ENCODE peak calls at places on chromosomes 16 and 17, in eight cellular contexts. One of them, this sample, is unnamed. For H3K36me3, the result is how much of the 10 kb centered on the place peaks cover.

GRCh38 chr17:39599006-39599664 is 8.6 kb downstream of the NEUROD2 start:
- DNase-seq in neuronal stem cell: no peak
- DNase-seq in OCI-LY7: no peak
- DNase-seq in psoas muscle: no peak
- DNase-seq in mesendoderm: no peak
- DNase-seq in adipocyte: no peak
- DNase-seq in left lung: no peak
- DNase-seq in cardiac muscle cell: no peak
- DNase-seq in this sample: peak

GRCh38 chr16:46706642-46707041 is 17.2 kb downstream of the ORC6 start:
- DNase-seq in cardiac muscle cell: no peak
- DNase-seq in neuronal stem cell: no peak
- DNase-seq in left lung: no peak
- DNase-seq in adipocyte: no peak
- DNase-seq in mesendoderm: no peak
- DNase-seq in psoas muscle: no peak
- DNase-seq in OCI-LY7: no peak
- DNase-seq in this sample: no peak

GRCh38 chr16:66752958-66753357 is 1.5 kb upstream of the DYNC1LI2 start:
- DNase-seq in left lung: no peak
- DNase-seq in neuronal stem cell: no peak
- DNase-seq in cardiac muscle cell: no peak
- DNase-seq in psoas muscle: no peak
- DNase-seq in OCI-LY7: no peak
- DNase-seq in mesendoderm: no peak
- DNase-seq in adipocyte: no peak
- DNase-seq in this sample: no peak

GRCh38 chr17:78356163-78356713 is 3.6 kb downstream of the SOCS3 start:
- DNase-seq in adipocyte: peak
- DNase-seq in mesendoderm: peak
- DNase-seq in psoas muscle: no peak
- DNase-seq in cardiac muscle cell: peak
- DNase-seq in neuronal stem cell: no peak
- DNase-seq in left lung: peak
- DNase-seq in OCI-LY7: peak
- DNase-seq in this sample: peak

GRCh38 chr17:80367510-80367909 is 47.5 kb upstream of the ENDOV start:
- DNase-seq in mesendoderm: no peak
- DNase-seq in neuronal stem cell: no peak
- DNase-seq in left lung: peak
- DNase-seq in OCI-LY7: no peak
- DNase-seq in psoas muscle: no peak
- DNase-seq in cardiac muscle cell: no peak
- DNase-seq in adipocyte: no peak
- DNase-seq in this sample: no peak

GRCh38 chr16:72878301-72879269 is 169.3 kb downstream of the ZFHX3 start:
- DNase-seq in cardiac muscle cell: peak
- DNase-seq in mesendoderm: peak
- DNase-seq in left lung: no peak
- DNase-seq in adipocyte: peak
- DNase-seq in OCI-LY7: no peak
- DNase-seq in psoas muscle: no peak
- DNase-seq in neuronal stem cell: no peak
- DNase-seq in this sample: no peak

GRCh38 chr17:30173649-30174048 is 57.0 kb downstream of the NSRP1 start:
- DNase-seq in psoas muscle: no peak
- DNase-seq in adipocyte: no peak
- DNase-seq in cardiac muscle cell: no peak
- DNase-seq in OCI-LY7: no peak
- DNase-seq in neuronal stem cell: no peak
- DNase-seq in left lung: no peak
- DNase-seq in mesendoderm: no peak
- DNase-seq in this sample: no peak

GRCh38 chr17:9843152-9844010 is 17.7 kb downstream of the GLP2R start:
- DNase-seq in adipocyte: no peak
- DNase-seq in left lung: no peak
- DNase-seq in mesendoderm: no peak
- DNase-seq in OCI-LY7: no peak
- DNase-seq in cardiac muscle cell: no peak
- DNase-seq in neuronal stem cell: no peak
- DNase-seq in psoas muscle: no peak
- DNase-seq in this sample: no peak

GRCh38 chr17:50955160-50955559 is 89.0 kb upstream of the TOB1 start:
- DNase-seq in adipocyte: no peak
- DNase-seq in left lung: no peak
- DNase-seq in mesendoderm: no peak
- DNase-seq in OCI-LY7: no peak
- DNase-seq in cardiac muscle cell: no peak
- DNase-seq in neuronal stem cell: no peak
- DNase-seq in psoas muscle: no peak
- DNase-seq in this sample: no peak

GRCh38 chr16:19085679-19086200 is 18.3 kb downstream of the COQ7 start:
- DNase-seq in adipocyte: no peak
- DNase-seq in left lung: no peak
- DNase-seq in OCI-LY7: no peak
- DNase-seq in cardiac muscle cell: peak
- DNase-seq in mesendoderm: peak
- DNase-seq in psoas muscle: no peak
- DNase-seq in neuronal stem cell: no peak
- DNase-seq in this sample: no peak

GRCh38 chr16:57299009-57299718 is 14.7 kb upstream of the PLLP start:
- DNase-seq in left lung: no peak
- DNase-seq in adipocyte: peak
- DNase-seq in cardiac muscle cell: no peak
- DNase-seq in neuronal stem cell: no peak
- DNase-seq in OCI-LY7: no peak
- DNase-seq in mesendoderm: no peak
- DNase-seq in psoas muscle: peak
- DNase-seq in this sample: no peak

GRCh38 chr16:77603656-77604055 is 118.7 kb upstream of the NUDT7 start:
- DNase-seq in psoas muscle: no peak
- DNase-seq in adipocyte: no peak
- DNase-seq in neuronal stem cell: no peak
- DNase-seq in cardiac muscle cell: no peak
- DNase-seq in left lung: no peak
- DNase-seq in OCI-LY7: no peak
- DNase-seq in mesendoderm: peak
- DNase-seq in this sample: no peak

GRCh38 chr17:58156839-58157803 is 8.9 kb downstream of the OR4D1 start:
- DNase-seq in adipocyte: no peak
- DNase-seq in OCI-LY7: no peak
- DNase-seq in psoas muscle: peak
- DNase-seq in neuronal stem cell: peak
- DNase-seq in mesendoderm: peak
- DNase-seq in cardiac muscle cell: peak
- DNase-seq in left lung: peak
- DNase-seq in this sample: peak

GRCh38 chr17:73017653-73018052 is 74.8 kb downstream of the SLC39A11 start:
- DNase-seq in OCI-LY7: no peak
- DNase-seq in cardiac muscle cell: no peak
- DNase-seq in neuronal stem cell: no peak
- DNase-seq in psoas muscle: no peak
- DNase-seq in mesendoderm: no peak
- DNase-seq in adipocyte: peak
- DNase-seq in left lung: no peak
- DNase-seq in this sample: no peak

GRCh38 chr17:77802811-77803220 is 155.7 kb upstream of the TNRC6C start:
- DNase-seq in cardiac muscle cell: peak
- DNase-seq in psoas muscle: no peak
- DNase-seq in OCI-LY7: no peak
- DNase-seq in left lung: no peak
- DNase-seq in mesendoderm: peak
- DNase-seq in neuronal stem cell: peak
- DNase-seq in adipocyte: peak
- DNase-seq in this sample: peak

GRCh38 chr16:88760424-88761142 is 24.4 kb downstream of the PIEZO1 start:
- DNase-seq in OCI-LY7: no peak
- DNase-seq in left lung: no peak
- DNase-seq in neuronal stem cell: no peak
- DNase-seq in mesendoderm: no peak
- DNase-seq in adipocyte: no peak
- DNase-seq in psoas muscle: no peak
- DNase-seq in cardiac muscle cell: no peak
- DNase-seq in this sample: no peak

DNA sequence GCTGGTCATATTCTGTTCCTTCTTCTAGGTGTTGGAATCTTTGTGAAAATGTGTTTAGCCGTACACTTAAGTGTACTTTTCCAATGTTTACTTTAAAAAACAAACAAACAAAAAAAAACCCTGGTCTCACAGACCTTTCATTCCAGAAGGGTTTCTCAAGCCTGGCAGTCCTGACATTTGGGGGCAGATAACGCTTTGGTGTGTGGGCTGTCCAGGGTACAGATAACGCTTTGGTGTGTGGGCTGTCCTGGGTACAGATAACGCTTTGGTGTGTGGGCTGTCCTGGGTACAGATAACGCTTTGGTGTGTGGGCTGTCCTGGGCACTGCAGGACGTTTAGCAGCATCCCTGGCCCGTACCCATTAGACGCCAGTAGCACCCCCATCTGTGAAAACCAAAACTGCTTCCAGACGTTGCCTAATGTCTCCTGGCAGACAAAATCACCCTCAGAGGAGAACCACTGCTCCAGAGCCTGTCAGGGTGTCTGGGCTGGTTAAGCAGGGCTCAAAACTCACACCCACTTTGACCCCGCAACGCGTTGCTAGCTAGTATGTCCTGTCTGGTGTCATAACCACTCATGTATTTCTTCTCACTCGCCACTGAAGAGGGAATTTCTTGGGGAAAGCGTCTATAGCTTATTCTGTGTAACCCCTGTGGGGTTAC is 15.3 kb upstream of the FLCN start:
- DNase-seq in cardiac muscle cell: no peak
- DNase-seq in neuronal stem cell: no peak
- DNase-seq in mesendoderm: no peak
- DNase-seq in adipocyte: no peak
- DNase-seq in psoas muscle: no peak
- DNase-seq in left lung: no peak
- DNase-seq in OCI-LY7: no peak
- DNase-seq in this sample: no peak
- H3K36me3 ChIP-seq in cardiac muscle cell: under half
- H3K36me3 ChIP-seq in neuronal stem cell: half or more
- H3K36me3 ChIP-seq in mesendoderm: under half
- H3K36me3 ChIP-seq in adipocyte: half or more
- H3K36me3 ChIP-seq in psoas muscle: half or more
- H3K36me3 ChIP-seq in left lung: half or more
- H3K36me3 ChIP-seq in OCI-LY7: half or more
- H3K36me3 ChIP-seq in this sample: under half

GRCh38 chr17:69814031-69814430 is 261.0 kb upstream of the KCNJ16 start:
- DNase-seq in psoas muscle: no peak
- DNase-seq in mesendoderm: no peak
- DNase-seq in neuronal stem cell: no peak
- DNase-seq in adipocyte: no peak
- DNase-seq in left lung: no peak
- DNase-seq in OCI-LY7: no peak
- DNase-seq in cardiac muscle cell: no peak
- DNase-seq in this sample: no peak
- H3K36me3 ChIP-seq in psoas muscle: under half
- H3K36me3 ChIP-seq in mesendoderm: under half
- H3K36me3 ChIP-seq in neuronal stem cell: under half
- H3K36me3 ChIP-seq in adipocyte: under half
- H3K36me3 ChIP-seq in left lung: under half
- H3K36me3 ChIP-seq in OCI-LY7: under half
- H3K36me3 ChIP-seq in cardiac muscle cell: under half
- H3K36me3 ChIP-seq in this sample: under half

GRCh38 chr16:29836623-29837022 is 16.4 kb downstream of the MVP start:
- DNase-seq in mesendoderm: no peak
- DNase-seq in neuronal stem cell: no peak
- DNase-seq in adipocyte: no peak
- DNase-seq in left lung: no peak
- DNase-seq in OCI-LY7: no peak
- DNase-seq in cardiac muscle cell: no peak
- DNase-seq in psoas muscle: no peak
- DNase-seq in this sample: no peak

GRCh38 chr16:29835926-29836325 is 15.7 kb downstream of the MVP start:
- DNase-seq in OCI-LY7: no peak
- DNase-seq in adipocyte: no peak
- DNase-seq in mesendoderm: no peak
- DNase-seq in neuronal stem cell: no peak
- DNase-seq in left lung: no peak
- DNase-seq in cardiac muscle cell: no peak
- DNase-seq in psoas muscle: no peak
- DNase-seq in this sample: no peak

GRCh38 chr16:29831490-29831889 is 11.2 kb downstream of the MVP start:
- DNase-seq in mesendoderm: no peak
- DNase-seq in neuronal stem cell: no peak
- DNase-seq in adipocyte: no peak
- DNase-seq in left lung: no peak
- DNase-seq in cardiac muscle cell: no peak
- DNase-seq in psoas muscle: no peak
- DNase-seq in OCI-LY7: no peak
- DNase-seq in this sample: no peak

GRCh38 chr16:29830774-29831173 is 10.5 kb downstream of the MVP start:
- DNase-seq in neuronal stem cell: no peak
- DNase-seq in OCI-LY7: no peak
- DNase-seq in left lung: no peak
- DNase-seq in adipocyte: no peak
- DNase-seq in cardiac muscle cell: no peak
- DNase-seq in mesendoderm: no peak
- DNase-seq in psoas muscle: no peak
- DNase-seq in this sample: no peak

DNA sequence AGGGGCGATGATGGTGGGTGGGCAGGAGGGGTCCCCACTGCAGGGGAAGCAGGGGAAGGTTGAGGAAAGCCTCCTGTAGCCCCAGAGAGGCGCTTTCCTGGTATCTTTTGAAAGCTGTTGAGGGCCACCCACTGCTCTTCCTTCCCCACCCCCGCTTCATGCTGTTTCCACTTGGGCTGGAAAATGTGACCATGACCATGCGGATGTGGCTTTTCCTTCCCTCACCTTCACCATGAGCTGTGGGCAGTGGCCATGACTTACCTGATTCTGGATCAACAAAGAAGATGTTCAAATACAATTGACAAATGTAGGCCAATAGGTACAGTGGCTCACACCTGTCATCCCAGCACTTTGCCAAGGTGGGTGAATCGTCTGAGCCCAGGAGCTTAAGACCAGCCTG is 13.8 kb downstream of the MVP start:
- DNase-seq in mesendoderm: no peak
- DNase-seq in adipocyte: no peak
- DNase-seq in OCI-LY7: no peak
- DNase-seq in neuronal stem cell: no peak
- DNase-seq in left lung: no peak
- DNase-seq in psoas muscle: no peak
- DNase-seq in cardiac muscle cell: no peak
- DNase-seq in this sample: no peak
- H3K36me3 ChIP-seq in mesendoderm: under half
- H3K36me3 ChIP-seq in adipocyte: half or more
- H3K36me3 ChIP-seq in OCI-LY7: under half
- H3K36me3 ChIP-seq in neuronal stem cell: under half
- H3K36me3 ChIP-seq in left lung: half or more
- H3K36me3 ChIP-seq in psoas muscle: half or more
- H3K36me3 ChIP-seq in cardiac muscle cell: under half
- H3K36me3 ChIP-seq in this sample: under half

DNA sequence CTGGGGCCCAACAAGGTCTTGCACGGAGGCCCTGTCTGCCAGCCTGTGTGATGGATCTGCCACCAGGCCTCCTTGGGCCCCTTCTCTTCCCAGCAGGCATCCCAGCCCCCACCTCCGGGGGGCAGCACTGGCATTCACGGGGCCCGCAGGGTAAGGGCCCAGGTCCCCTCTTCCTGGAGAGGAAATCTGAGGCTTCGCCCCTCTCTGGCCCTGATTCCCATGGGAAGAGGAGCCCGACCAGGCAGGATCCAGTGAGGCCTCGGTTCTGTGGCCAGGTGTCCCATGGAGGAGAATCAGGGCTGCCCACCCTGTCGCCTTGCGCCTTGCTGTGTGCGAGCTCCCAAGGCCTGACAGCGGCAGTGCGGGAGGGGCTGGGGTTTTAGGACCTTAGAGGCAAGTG is 48.4 kb downstream of the PDPK1 start:
- DNase-seq in cardiac muscle cell: no peak
- DNase-seq in psoas muscle: no peak
- DNase-seq in OCI-LY7: no peak
- DNase-seq in neuronal stem cell: no peak
- DNase-seq in mesendoderm: peak
- DNase-seq in adipocyte: no peak
- DNase-seq in left lung: no peak
- DNase-seq in this sample: peak
- H3K36me3 ChIP-seq in cardiac muscle cell: under half
- H3K36me3 ChIP-seq in psoas muscle: under half
- H3K36me3 ChIP-seq in OCI-LY7: half or more
- H3K36me3 ChIP-seq in neuronal stem cell: half or more
- H3K36me3 ChIP-seq in mesendoderm: under half
- H3K36me3 ChIP-seq in adipocyte: under half
- H3K36me3 ChIP-seq in left lung: half or more
- H3K36me3 ChIP-seq in this sample: under half

This sample was measured in neural progenitor cell.